ENCODE peak calls at places on chromosomes 1 and 21, in four cellular contexts. C is HuH-7, I is cardiac fibroblast, D is AG08396. L is an unnamed sample.
A peak's percentile ranks its signal among the peaks of the same experiment; 100 is the strongest.

GRCh38 chr1:182602945-182603645 is 1.1 kb downstream of the RGS16 start:
- DNase-seq in C (no peak), I (no peak), D (no peak), L (no peak)

GRCh38 chr1:48114596-48115384 is 107.7 kb upstream of the SLC5A9 start:
- DNase-seq in C (no peak), I (no peak), D (no peak), L (no peak)

GRCh38 chr1:97379387-97380075 is 541.3 kb downstream of the DPYD start:
- DNase-seq in I (peak; percentile 65), C (no peak), D (peak; percentile 14), L (no peak)

GRCh38 chr1:71270394-71270793 is 189.6 kb upstream of the ZRANB2 start:
- DNase-seq in I (no peak), D (no peak), C (no peak), L (no peak)

GRCh38 chr1:183218039-183218618 is 32.1 kb downstream of the LAMC2 start:
- DNase-seq in D (no peak), C (no peak), I (no peak), L (no peak)

GRCh38 chr1:233032916-233033315 is 82.5 kb downstream of the NTPCR start:
- DNase-seq in C (no peak), D (no peak), I (no peak), L (no peak)

GRCh38 chr1:18289597-18289996 is 182.0 kb downstream of the IGSF21 start:
- DNase-seq in I (no peak), D (no peak), C (no peak), L (no peak)

GRCh38 chr1:234602334-234603220 is 7.4 kb downstream of the IRF2BP2 start:
- DNase-seq in I (peak; percentile 93), D (peak; percentile 86), C (no peak), L (no peak)

GRCh38 chr1:165629848-165630628 is 996 bp upstream of the MGST3 start:
- DNase-seq in I (no peak), C (peak; percentile 10), D (no peak), L (no peak)

GRCh38 chr1:154864189-154864985 is 5.7 kb downstream of the KCNN3 start:
- DNase-seq in D (no peak), I (no peak), C (no peak), L (no peak)

GRCh38 chr1:192788184-192788583 is 20.7 kb upstream of the RGS2 start:
- DNase-seq in I (peak; percentile 62), D (peak; percentile 58), C (no peak), L (no peak)

GRCh38 chr21:27759091-27759659 is 792.3 kb upstream of the ADAMTS5 start:
- DNase-seq in C (no peak), D (no peak), I (no peak), L (no peak)

GRCh38 chr1:109523706-109524105 is 14.2 kb upstream of the AMIGO1 start:
- DNase-seq in I (no peak), D (no peak), C (no peak), L (no peak)

GRCh38 chr1:180542530-180543171 is 16.1 kb upstream of the OVAAL start:
- DNase-seq in I (peak; percentile 18), C (no peak), D (peak; percentile 29), L (no peak)

GRCh38 chr1:78003070-78003751 is 1.5 kb upstream of the DNAJB4 start:
- DNase-seq in I (no peak), C (no peak), D (no peak), L (no peak)

GRCh38 chr1:40477680-40478057 is 579 bp downstream of the ZFP69 start:
- DNase-seq in I (peak; percentile 17), D (peak; percentile 26), C (peak; percentile 22), L (no peak)

GRCh38 chr1:38047603-38048146 is 1.1 kb upstream of the POU3F1 start:
- DNase-seq in C (no peak), D (peak; percentile 69), I (peak; percentile 36), L (no peak)

GRCh38 chr1:222634180-222635013 is 16.5 kb downstream of the MIA3 start:
- DNase-seq in I (peak; percentile 94), C (peak; percentile 30), D (peak; percentile 61), L (peak; percentile 96)

GRCh38 chr1:66788231-66788939 is 12.7 kb downstream of the INSL5 start:
- DNase-seq in I (no peak), D (no peak), C (no peak), L (no peak)

GRCh38 chr1:16967095-16967567 is 13.3 kb downstream of the MFAP2 start:
- DNase-seq in I (peak; percentile 82), D (no peak), C (no peak), L (no peak)

GRCh38 chr1:58695206-58695605 is 4.7 kb downstream of the MYSM1 start:
- DNase-seq in C (no peak), D (no peak), I (no peak), L (no peak)

GRCh38 chr1:224851850-224852261 is 77.6 kb upstream of the DNAH14 start:
- DNase-seq in I (no peak), C (no peak), D (no peak), L (no peak)

GRCh38 chr1:235050911-235051360 is 77.7 kb downstream of the TOMM20 start:
- DNase-seq in C (no peak), I (peak; percentile 84), D (no peak), L (no peak)

GRCh38 chr21:43884012-43884860 is 19.2 kb downstream of the AGPAT3 start:
- DNase-seq in C (peak; percentile 64), D (no peak), I (peak; percentile 41), L (no peak)

GRCh38 chr1:218156602-218157001 is 128.5 kb upstream of the RRP15 start:
- DNase-seq in C (peak; percentile 70), I (no peak), D (no peak), L (no peak)

GRCh38 chr1:193680247-193680923 is 494.0 kb upstream of the B3GALT2 start:
- DNase-seq in D (no peak), I (peak; percentile 31), C (no peak), L (no peak)

GRCh38 chr1:223052479-223052878 is 90.6 kb downstream of the TLR5 start:
- DNase-seq in C (no peak), I (no peak), D (no peak), L (no peak)

GRCh38 chr1:224668991-224669390 is 52.9 kb downstream of the CNIH3 start:
- DNase-seq in I (no peak), C (no peak), D (peak; percentile 16), L (no peak)

GRCh38 chr1:10692401-10693021 is 103.9 kb downstream of the CASZ1 start:
- DNase-seq in I (no peak), D (no peak), C (peak; percentile 88), L (no peak)

GRCh38 chr1:108079550-108079949 is 114.6 kb upstream of the VAV3 start:
- DNase-seq in I (no peak), D (no peak), C (no peak), L (no peak)

GRCh38 chr1:192559115-192560006 is 16.2 kb upstream of the RGS1 start:
- DNase-seq in D (peak; percentile 42), C (no peak), I (peak; percentile 88), L (peak; percentile 87)

GRCh38 chr1:184486761-184487445 is 100.1 kb downstream of the C1orf21 start:
- DNase-seq in C (no peak), I (no peak), D (no peak), L (no peak)

GRCh38 chr1:8891405-8891804 is 12.9 kb upstream of the ENO1 start:
- DNase-seq in C (no peak), I (no peak), D (no peak), L (no peak)

GRCh38 chr1:207049974-207050391 is 1.0 kb downstream of the YOD1 start:
- DNase-seq in I (peak; percentile 64), D (peak; percentile 46), C (peak; percentile 44), L (no peak)

GRCh38 chr1:170670751-170671628 is 7.1 kb downstream of the PRRX1 start:
- DNase-seq in I (peak; percentile 68), D (no peak), C (no peak), L (no peak)

GRCh38 chr1:225425211-225425786 is 2.5 kb downstream of the LBR start:
- DNase-seq in C (no peak), I (no peak), D (peak; percentile 36), L (no peak)

GRCh38 chr1:160575112-160575664 is 4.1 kb downstream of the CD84 start:
- DNase-seq in C (no peak), I (no peak), D (no peak), L (no peak)

L was measured in glomerular endothelial cell.